ENCODE peak calls at places on chromosome 18, in six cellular contexts. J is ovary; U is endothelial cell; W is pancreas; Y is CD4-positive, alpha-beta T cell; S is cardiac fibroblast. M is an unnamed sample.

GRCh38 chr18:70398076-70398475 is 109.2 kb downstream of the SOCS6 start:
- DNase-seq in J (no peak), U (no peak), W (no peak), Y (no peak), S (no peak), M (no peak)

GRCh38 chr18:45386256-45386655 is 229.0 kb upstream of the SLC14A2 start:
- DNase-seq in J (peak; percentile 31), U (peak; percentile 57), W (peak; percentile 16), Y (no peak), S (peak; percentile 54), M (no peak)

GRCh38 chr18:55998071-55998522 is 410.1 kb upstream of the TCF4 start:
- DNase-seq in J (no peak), U (no peak), W (peak; percentile 20), Y (no peak), S (peak; percentile 53), M (no peak)

GRCh38 chr18:53025247-53025646 is 685.2 kb downstream of the DCC start:
- DNase-seq in J (no peak), U (no peak), W (no peak), Y (no peak), S (no peak), M (no peak)

GRCh38 chr18:54269924-54270844 is 867 bp downstream of the POLI start:
- DNase-seq in J (peak; percentile 33), U (peak; percentile 44), W (peak; percentile 37), Y (peak; percentile 46), S (peak; percentile 64), M (peak; percentile 68)

GRCh38 chr18:23565916-23566547 is 20.3 kb downstream of the NPC1 start:
- DNase-seq in J (no peak), U (no peak), W (no peak), Y (no peak), S (no peak), M (no peak)

GRCh38 chr18:35982404-35983114 is 10.1 kb downstream of the RMP24 start:
- DNase-seq in J (no peak), U (no peak), W (no peak), Y (no peak), S (peak; percentile 29), M (no peak)

GRCh38 chr18:21369146-21369545 is 127.1 kb downstream of the GREB1L start:
- DNase-seq in J (no peak), U (no peak), W (no peak), Y (no peak), S (no peak), M (no peak)

GRCh38 chr18:1006309-1006708 is 101.6 kb downstream of the ADCYAP1 start:
- DNase-seq in J (no peak), U (no peak), W (no peak), Y (no peak), S (no peak), M (no peak)

GRCh38 chr18:70452501-70452900 is 163.7 kb downstream of the SOCS6 start:
- DNase-seq in J (no peak), U (no peak), W (no peak), Y (no peak), S (no peak), M (no peak)

GRCh38 chr18:80109676-80110078 is 615 bp downstream of the ADNP2 start:
- DNase-seq in J (peak; percentile 45), U (peak; percentile 57), W (peak; percentile 9), Y (no peak), S (peak; percentile 39), M (no peak)

GRCh38 chr18:48868468-48869466 is 82.0 kb downstream of the SMAD7 start:
- DNase-seq in J (no peak), U (no peak), W (no peak), Y (no peak), S (no peak), M (peak; percentile 94)

GRCh38 chr18:21241224-21242131 is 554 bp upstream of the GREB1L start:
- DNase-seq in J (peak; percentile 39), U (peak; percentile 40), W (no peak), Y (no peak), S (no peak), M (no peak)

GRCh38 chr18:55318864-55319516 is 269.0 kb downstream of the TCF4 start:
- DNase-seq in J (no peak), U (no peak), W (no peak), Y (no peak), S (peak; percentile 65), M (no peak)

GRCh38 chr18:26652501-26652900 is 104.1 kb upstream of the KCTD1 start:
- DNase-seq in J (no peak), U (no peak), W (no peak), Y (no peak), S (no peak), M (no peak)

GRCh38 chr18:59308201-59309014 is 10.0 kb downstream of the CPLX4 start:
- DNase-seq in J (peak; percentile 69), U (peak; percentile 91), W (peak; percentile 61), Y (peak; percentile 76), S (peak; percentile 71), M (no peak)

GRCh38 chr18:56873441-56874140 is 222.4 kb downstream of the WDR7 start:
- DNase-seq in J (no peak), U (peak; percentile 51), W (no peak), Y (no peak), S (peak; percentile 31), M (no peak)

GRCh38 chr18:37289423-37289822 is 276.2 kb downstream of the CELF4 start:
- DNase-seq in J (no peak), U (no peak), W (no peak), Y (no peak), S (no peak), M (no peak)

GRCh38 chr18:37297106-37297505 is 268.5 kb downstream of the CELF4 start:
- DNase-seq in J (no peak), U (no peak), W (no peak), Y (no peak), S (no peak), M (no peak)

GRCh38 chr18:37298816-37299215 is 266.8 kb downstream of the CELF4 start:
- DNase-seq in J (no peak), U (no peak), W (no peak), Y (no peak), S (no peak), M (peak; percentile 30)

GRCh38 chr18:37299471-37300304 is 265.9 kb downstream of the CELF4 start:
- DNase-seq in J (peak; percentile 96), U (no peak), W (peak; percentile 93), Y (no peak), S (peak; percentile 99), M (no peak)

GRCh38 chr18:37294951-37295350 is 270.6 kb downstream of the CELF4 start:
- DNase-seq in J (no peak), U (peak; percentile 83), W (no peak), Y (no peak), S (peak; percentile 17), M (no peak)
- TF ChIP-seq CTCF in J (no peak), U (peak; percentile 72), W (no peak), Y (no peak), S (no peak), M (no peak)

GRCh38 chr18:8529609-8530008 is 79.6 kb upstream of the RAB12 start:
- DNase-seq in J (no peak), U (no peak), W (no peak), Y (no peak), S (no peak), M (no peak)

GRCh38 chr18:8520266-8520665 is 89.0 kb upstream of the RAB12 start:
- DNase-seq in J (no peak), U (no peak), W (no peak), Y (no peak), S (no peak), M (no peak)

GRCh38 chr18:8522756-8523155 is 86.5 kb upstream of the RAB12 start:
- DNase-seq in J (no peak), U (no peak), W (no peak), Y (no peak), S (no peak), M (no peak)

GRCh38 chr18:8526316-8526715 is 82.9 kb upstream of the RAB12 start:
- DNase-seq in J (no peak), U (no peak), W (no peak), Y (no peak), S (no peak), M (no peak)

DNA sequence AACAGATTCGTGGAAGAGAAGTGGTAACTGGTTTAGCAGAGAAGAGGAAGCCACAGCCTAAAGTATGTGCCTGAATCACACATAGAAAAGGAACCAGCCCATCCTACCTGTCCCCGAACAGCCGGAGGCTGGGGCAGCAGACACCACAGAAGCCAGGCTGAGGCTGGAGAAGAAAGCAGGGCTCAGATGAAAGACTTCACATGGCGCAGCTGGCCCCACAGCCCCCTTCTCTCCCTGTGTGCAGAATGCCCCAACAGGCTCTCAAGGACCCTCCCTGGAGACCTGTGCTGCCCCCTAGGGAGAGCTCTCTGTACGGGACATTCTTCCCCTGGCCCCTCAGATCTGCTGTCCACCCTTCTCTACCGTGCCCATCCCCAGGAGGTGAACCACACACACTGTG is 83.5 kb upstream of the RAB12 start:
- DNase-seq in J (no peak), U (peak; percentile 24), W (no peak), Y (no peak), S (no peak), M (no peak)
- TF ChIP-seq CTCF in J (no peak), U (no peak), W (no peak), Y (no peak), S (no peak), M (peak; percentile 22)

GRCh38 chr18:34929336-34929780 is 111.9 kb upstream of the MAPRE2 start:
- DNase-seq in J (no peak), U (no peak), W (no peak), Y (no peak), S (peak; percentile 58), M (no peak)
- TF ChIP-seq CTCF in J (no peak), U (no peak), W (no peak), Y (no peak), S (no peak), M (no peak)

GRCh38 chr18:28178720-28179119 is 1.8 kb upstream of the CDH2 start:
- DNase-seq in J (no peak), U (no peak), W (no peak), Y (no peak), S (no peak), M (no peak)

GRCh38 chr18:28176674-28176932 is 327 bp downstream of the CDH2 start:
- DNase-seq in J (no peak), U (no peak), W (no peak), Y (no peak), S (no peak), M (no peak)

GRCh38 chr18:28175930-28176673 is 828 bp downstream of the CDH2 start:
- DNase-seq in J (no peak), U (peak; percentile 46), W (no peak), Y (no peak), S (peak; percentile 40), M (no peak)

GRCh38 chr18:28176933-28177827 is at the start of gene CDH2:
- DNase-seq in J (peak; percentile 27), U (peak; percentile 71), W (no peak), Y (no peak), S (peak; percentile 92), M (no peak)

DNA sequence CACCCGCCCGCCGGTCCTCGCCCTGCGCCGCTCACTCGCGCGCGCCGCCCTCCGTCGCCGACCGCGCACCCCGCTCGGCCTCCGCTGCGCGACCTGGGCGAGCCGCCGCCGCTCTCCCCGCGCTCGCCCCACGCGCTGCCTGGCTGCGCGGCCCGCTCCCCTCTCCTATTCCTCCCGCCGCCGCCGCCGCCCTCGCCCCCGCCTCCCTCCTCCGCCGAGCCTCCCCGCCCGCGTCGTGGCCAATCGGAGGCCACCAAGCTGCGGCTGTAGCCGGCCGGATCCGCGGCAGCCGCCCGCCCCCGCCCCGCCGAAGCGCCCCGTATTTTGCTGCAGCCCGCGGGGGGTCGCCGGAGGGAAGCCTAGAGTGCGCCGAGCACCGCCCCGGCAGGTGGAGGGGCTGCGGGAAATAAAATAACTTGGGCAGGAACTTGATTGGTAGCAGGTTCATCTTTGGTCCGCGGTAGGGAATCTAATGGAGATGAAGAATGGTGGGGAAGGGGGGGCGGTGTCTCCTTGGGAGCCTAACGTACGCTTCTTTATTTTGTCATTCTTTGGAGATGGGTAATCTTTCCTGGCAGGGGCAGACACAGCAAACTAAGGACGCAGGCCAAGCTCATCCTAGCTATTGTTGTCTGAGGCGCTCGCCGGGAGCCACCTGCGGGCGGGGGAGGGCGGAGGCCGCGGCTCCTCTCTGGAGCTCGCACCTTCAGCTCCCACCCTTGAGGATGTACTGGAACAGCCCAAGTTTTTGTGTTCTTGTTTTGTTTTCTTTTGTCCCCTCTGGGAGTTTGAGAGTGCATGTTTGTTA is 1.1 kb upstream of the CDH2 start:
- DNase-seq in J (peak; percentile 50), U (peak; percentile 81), W (no peak), Y (no peak), S (peak; percentile 57), M (no peak)
- TF ChIP-seq CTCF in J (no peak), U (no peak), W (no peak), Y (no peak), S (no peak), M (no peak)

M was measured in CD14-positive monocyte.